ENCODE peak calls at places on chromosomes 1 and 21, in seven cellular contexts. U is GM23248, R is K562, I is astrocyte, G is SK-N-SH, N is IMR-90, L is Karpas-422. Q is an unnamed sample.

GRCh38 chr1:50419192-50419906 is 3.9 kb downstream of the DMRTA2 start:
- DNase-seq in U (peak), R (peak), L (no peak), N (no peak), I (no peak), G (peak), Q (no peak)

GRCh38 chr1:86913399-86913895 is 479 bp downstream of the SELENOF start:
- DNase-seq in R (peak), N (peak), G (no peak), U (peak), L (peak), I (peak), Q (peak)

GRCh38 chr1:202811296-202812175 is 782 bp downstream of the PCAT6 start:
- DNase-seq in U (peak), L (no peak), G (peak), R (peak), N (peak), I (no peak), Q (peak)

GRCh38 chr1:187281085-187281484 is 452.3 kb downstream of the PLA2G4A start:
- DNase-seq in I (no peak), N (no peak), L (no peak), G (no peak), R (no peak), U (no peak), Q (no peak)

GRCh38 chr1:224170748-224171478 is 12.1 kb upstream of the DEGS1 start:
- DNase-seq in G (peak), I (no peak), R (no peak), L (peak), N (no peak), U (peak), Q (no peak)

GRCh38 chr21:41582866-41583265 is 74.9 kb upstream of the TMPRSS2 start:
- DNase-seq in R (no peak), L (no peak), N (no peak), G (no peak), I (no peak), U (no peak), Q (no peak)

GRCh38 chr1:110209715-110210603 is at the start of gene KCNC4:
- DNase-seq in R (peak), U (peak), I (peak), N (peak), G (peak), L (peak), Q (peak)

GRCh38 chr1:18123467-18123992 is 15.9 kb downstream of the IGSF21 start:
- DNase-seq in L (no peak), R (no peak), N (no peak), U (no peak), G (no peak), I (no peak), Q (no peak)

GRCh38 chr1:110684476-110684875 is 9.7 kb upstream of the KCNA3 start:
- DNase-seq in I (no peak), G (no peak), L (no peak), R (no peak), N (peak), U (no peak), Q (no peak)

GRCh38 chr21:35044770-35045538 is 4.1 kb downstream of the RUNX1 start:
- DNase-seq in L (no peak), N (no peak), G (no peak), U (no peak), I (no peak), R (no peak), Q (no peak)
- H3K4me2 ChIP-seq in L (peak), N (no peak), G (no peak), U (no peak), I (no peak), R (no peak), Q (no peak)

GRCh38 chr1:15802234-15802965 is 5.0 kb downstream of the UQCRHL start:
- DNase-seq in L (no peak), N (peak), G (no peak), R (peak), U (peak), I (peak), Q (no peak)
- H3K4me2 ChIP-seq in L (no peak), N (no peak), G (peak), R (no peak), U (no peak), I (peak), Q (peak)

GRCh38 chr1:62397301-62397700 is 39.5 kb upstream of the USP1 start:
- DNase-seq in I (no peak), R (no peak), G (no peak), N (no peak), U (no peak), L (no peak), Q (no peak)

GRCh38 chr1:62394646-62395045 is 42.2 kb upstream of the USP1 start:
- DNase-seq in R (no peak), N (no peak), U (no peak), G (no peak), L (no peak), I (no peak), Q (no peak)

GRCh38 chr1:62395291-62395690 is 41.6 kb upstream of the USP1 start:
- DNase-seq in L (no peak), G (no peak), U (no peak), R (no peak), N (no peak), I (no peak), Q (no peak)

GRCh38 chr1:62398377-62398776 is 38.5 kb upstream of the USP1 start:
- DNase-seq in L (no peak), I (peak), N (peak), U (peak), R (no peak), G (no peak), Q (no peak)

GRCh38 chr1:62396871-62397270 is 40.0 kb upstream of the USP1 start:
- DNase-seq in N (no peak), U (no peak), R (no peak), I (no peak), G (no peak), L (no peak), Q (no peak)
- H3K4me2 ChIP-seq in N (no peak), U (no peak), R (no peak), I (no peak), G (no peak), L (no peak), Q (no peak)

GRCh38 chr21:44962481-44962966 is 22.7 kb downstream of the SLX9 start:
- DNase-seq in U (peak), G (no peak), L (no peak), R (no peak), N (peak), I (peak), Q (peak)
- H3K4me2 ChIP-seq in U (peak), G (peak), L (no peak), R (no peak), N (peak), I (peak), Q (peak)

GRCh38 chr1:1452882-1453281 is 3.4 kb downstream of the ATAD3C start:
- DNase-seq in L (no peak), G (no peak), R (no peak), N (no peak), I (no peak), U (no peak), Q (no peak)
- H3K4me2 ChIP-seq in L (no peak), G (no peak), R (no peak), N (no peak), I (no peak), U (no peak), Q (no peak)